ENCODE peak calls at places on chromosomes 1 and 21, in eight cellular contexts. J is T-helper 2 cell; F is NAMALWA; U is Kasumi-1; T is KG1; S is IMR-90; X is endothelial cell; B is stimulated activated CD4-positive, alpha-beta T cell treated with anti-CD3 and anti-CD28 coated beads, Interleukin-15, amount 100 ng/mL, for 1 hour. D is an unnamed sample.

GRCh38 chr1:212728606-212729005 is 29.0 kb upstream of the BATF3 start:
- DNase-seq in J (no peak), F (no peak), X (no peak), T (no peak), U (no peak), B (no peak), S (no peak), D (no peak)

GRCh38 chr21:27240901-27241300 is 274.0 kb upstream of the ADAMTS5 start:
- DNase-seq in B (no peak), T (no peak), S (no peak), F (no peak), U (no peak), X (no peak), J (no peak), D (no peak)

GRCh38 chr21:45095505-45095904 is 21.1 kb downstream of the ADARB1 start:
- DNase-seq in J (no peak), F (no peak), B (no peak), U (no peak), S (no peak), X (no peak), T (no peak), D (no peak)

GRCh38 chr1:212513586-212513985 is 80.9 kb downstream of the NENF start:
- DNase-seq in B (no peak), U (no peak), T (no peak), S (no peak), F (no peak), X (no peak), J (no peak), D (peak)

GRCh38 chr1:203539831-203540546 is 46.0 kb downstream of the OPTC start:
- DNase-seq in X (no peak), S (peak), J (no peak), T (no peak), F (peak), B (no peak), U (no peak), D (peak)

GRCh38 chr1:98761238-98761637 is 99.7 kb downstream of the SNX7 start:
- DNase-seq in S (no peak), T (no peak), F (peak), B (no peak), X (peak), J (no peak), U (peak), D (peak)

GRCh38 chr1:62361426-62361825 is 42.2 kb upstream of the KANK4 start:
- DNase-seq in J (no peak), B (no peak), T (no peak), U (no peak), X (no peak), S (no peak), F (no peak), D (no peak)

GRCh38 chr1:22876359-22877111 is 96.1 kb downstream of the LACTBL1 start:
- DNase-seq in J (no peak), B (no peak), T (no peak), S (peak), U (no peak), X (peak), F (no peak), D (no peak)

GRCh38 chr1:33719771-33720670 is 143.9 kb upstream of the HMGB4 start:
- DNase-seq in X (no peak), B (no peak), T (no peak), S (peak), J (no peak), U (no peak), F (no peak), D (no peak)

GRCh38 chr1:172561252-172561651 is 28.3 kb downstream of the SUCO start:
- DNase-seq in U (no peak), X (no peak), T (no peak), S (peak), F (no peak), B (no peak), J (no peak), D (no peak)

GRCh38 chr1:113875714-113876113 is 4.2 kb upstream of the PTPN22 start:
- DNase-seq in J (no peak), F (no peak), X (no peak), U (no peak), T (no peak), B (no peak), S (no peak), D (no peak)

GRCh38 chr1:2229921-2230700 is 2.0 kb downstream of the SKI start:
- DNase-seq in T (no peak), U (no peak), F (no peak), X (no peak), J (no peak), B (no peak), S (peak), D (no peak)

GRCh38 chr1:17335821-17336718 is 28.1 kb downstream of the PADI4 start:
- DNase-seq in B (peak), J (no peak), F (peak), X (peak), T (peak), U (peak), S (peak), D (peak)

GRCh38 chr1:64476251-64476952 is 6.5 kb downstream of the CACHD1 start:
- DNase-seq in T (no peak), S (peak), F (no peak), U (no peak), B (no peak), J (no peak), X (no peak), D (peak)

GRCh38 chr1:53567458-53568250 is 108.5 kb downstream of the DMRTB1 start:
- DNase-seq in U (no peak), S (no peak), J (no peak), X (no peak), F (no peak), B (no peak), T (no peak), D (no peak)

GRCh38 chr1:178417858-178418257 is 78.9 kb downstream of the CLEC20A start:
- DNase-seq in F (no peak), S (peak), J (no peak), U (no peak), T (no peak), X (no peak), B (no peak), D (peak)

GRCh38 chr1:241551759-241552638 is 19.8 kb downstream of the KMO start:
- DNase-seq in U (peak), B (no peak), X (no peak), F (peak), T (peak), J (peak), S (peak), D (no peak)

GRCh38 chr1:89610457-89610991 is 22.4 kb upstream of the LRRC8C start:
- DNase-seq in B (peak), X (no peak), U (no peak), T (no peak), S (no peak), J (peak), F (no peak), D (no peak)

GRCh38 chr1:1430114-1430982 is 5.1 kb upstream of the VWA1 start:
- DNase-seq in S (peak), X (peak), F (no peak), T (no peak), J (no peak), B (no peak), U (no peak), D (peak)

GRCh38 chr1:228236744-228237143 is 28.9 kb downstream of the OBSCN start:
- DNase-seq in B (no peak), T (no peak), J (no peak), F (peak), U (no peak), S (peak), X (peak), D (peak)

D was measured in DMS53.